ENCODE peak calls at places on chromosomes 12 and 14, in four cellular contexts. U, G, F and Q are unnamed samples.

GRCh38 chr14:38243696-38244250 is 12.1 kb downstream of the CLEC14A start:
- DNase-seq in U (no peak), G (no peak), F (no peak), Q (no peak)

GRCh38 chr12:52871291-52871961 is 22.6 kb upstream of the KRT78 start:
- DNase-seq in U (no peak), G (no peak), F (no peak), Q (no peak)

GRCh38 chr14:53062856-53063255 is 90.3 kb downstream of the DDHD1 start:
- DNase-seq in U (no peak), G (no peak), F (no peak), Q (no peak)

GRCh38 chr14:55000381-55000780 is 26.5 kb downstream of the WDHD1 start:
- DNase-seq in U (no peak), G (no peak), F (no peak), Q (no peak)

GRCh38 chr12:50302686-50303085 is 19.4 kb upstream of the LIMA1 start:
- DNase-seq in U (no peak), G (no peak), F (no peak), Q (no peak)

GRCh38 chr14:49550284-49551184 is 35.6 kb downstream of the RPS29 start:
- DNase-seq in U (no peak), G (peak), F (no peak), Q (peak)

GRCh38 chr14:34064349-34064748 is 113.5 kb upstream of the EGLN3 start:
- DNase-seq in U (no peak), G (no peak), F (no peak), Q (no peak)

GRCh38 chr12:111687255-111687654 is 1.4 kb downstream of the ACAD10 start:
- DNase-seq in U (peak), G (peak), F (no peak), Q (no peak)

GRCh38 chr12:42483534-42483857 is 106.0 kb downstream of the PRICKLE1 start:
- DNase-seq in U (peak), G (no peak), F (no peak), Q (no peak)

GRCh38 chr12:112169086-112169872 is 43.9 kb downstream of the TRAFD1 start:
- DNase-seq in U (no peak), G (no peak), F (no peak), Q (no peak)

GRCh38 chr14:104732355-104732804 is 8.4 kb downstream of the ADSS1 start:
- DNase-seq in U (no peak), G (no peak), F (no peak), Q (no peak)

GRCh38 chr12:27463826-27464554 is 17.5 kb downstream of the SMCO2 start:
- DNase-seq in U (no peak), G (no peak), F (no peak), Q (no peak)

GRCh38 chr14:89011327-89011726 is 186.9 kb downstream of the TTC8 start:
- DNase-seq in U (no peak), G (no peak), F (no peak), Q (no peak)

GRCh38 chr12:4278582-4278939 is 5.0 kb downstream of the CCND2 start:
- DNase-seq in U (no peak), G (no peak), F (no peak), Q (no peak)

GRCh38 chr12:93011100-93011499 is 82.0 kb upstream of the EEA1 start:
- DNase-seq in U (no peak), G (no peak), F (no peak), Q (peak)

GRCh38 chr12:69918287-69918686 is 93.3 kb downstream of the MYRFL start:
- DNase-seq in U (no peak), G (no peak), F (no peak), Q (no peak)

GRCh38 chr12:13179159-13180074 is 17.1 kb upstream of the EMP1 start:
- DNase-seq in U (no peak), G (no peak), F (no peak), Q (no peak)

GRCh38 chr12:49885663-49886461 is 17.8 kb downstream of the FAIM2 start:
- DNase-seq in U (no peak), G (peak), F (no peak), Q (no peak)

GRCh38 chr12:49231881-49232650 is 32.8 kb upstream of the TUBA1C start:
- DNase-seq in U (peak), G (no peak), F (no peak), Q (no peak)

GRCh38 chr14:90522585-90523191 is 125.9 kb downstream of the CALM1 start:
- DNase-seq in U (no peak), G (no peak), F (no peak), Q (no peak)

GRCh38 chr12:127257366-127257935 is 1009.5 kb upstream of the TMEM132C start:
- DNase-seq in U (no peak), G (no peak), F (no peak), Q (no peak)

GRCh38 chr14:36217732-36218131 is 41.2 kb upstream of the PTCSC3 start:
- DNase-seq in U (no peak), G (no peak), F (no peak), Q (no peak)

GRCh38 chr12:113427882-113428281 is 5.7 kb downstream of the SDSL start:
- DNase-seq in U (no peak), G (no peak), F (no peak), Q (no peak)

DNA sequence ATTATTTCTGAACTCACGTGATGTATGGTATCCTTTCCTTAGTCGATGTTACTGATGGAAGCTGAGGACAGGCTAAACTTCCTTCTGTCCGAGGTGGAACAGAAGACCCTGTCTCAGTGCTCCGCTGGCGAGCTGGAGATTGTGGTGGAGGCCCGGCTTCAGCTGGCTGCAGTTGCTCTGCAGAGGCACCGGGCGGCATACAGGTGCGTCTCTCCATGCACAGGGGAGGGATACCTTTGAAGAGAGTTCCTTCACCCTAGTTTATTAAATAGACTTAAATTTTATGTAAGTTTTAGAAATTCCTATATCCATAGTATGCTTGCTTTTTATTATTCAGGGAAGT is 186.7 kb upstream of the NEDD1 start:
- DNase-seq in U (no peak), G (no peak), F (no peak), Q (no peak)
- TF ChIP-seq FOSL1 in U (no peak), G (no peak), F (no peak), Q (no peak)

DNA sequence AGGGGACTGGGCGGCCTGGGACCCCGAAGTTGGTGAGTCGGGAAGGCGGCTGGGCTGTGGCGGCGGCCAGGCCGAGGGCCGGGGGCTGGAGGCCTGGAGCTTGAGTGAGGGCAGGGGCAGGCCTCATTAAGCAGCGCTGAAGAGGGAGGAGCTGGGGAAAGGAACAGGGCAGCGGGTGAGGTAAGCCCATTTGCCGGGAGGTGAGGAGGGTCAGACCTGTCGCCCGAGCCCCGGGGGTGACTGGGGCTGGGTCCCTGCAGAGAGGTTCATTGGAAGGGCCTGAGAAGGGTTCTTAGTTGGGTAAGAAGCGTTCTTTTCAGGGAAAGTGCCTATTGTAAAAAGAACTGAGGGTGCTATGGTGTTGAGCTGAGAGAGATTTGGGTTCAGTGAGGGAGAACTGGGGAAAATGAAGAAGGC is 438 bp downstream of the RAB5B start:
- DNase-seq in U (peak), G (peak), F (no peak), Q (no peak)
- TF ChIP-seq FOSL1 in U (no peak), G (no peak), F (no peak), Q (no peak)

DNA sequence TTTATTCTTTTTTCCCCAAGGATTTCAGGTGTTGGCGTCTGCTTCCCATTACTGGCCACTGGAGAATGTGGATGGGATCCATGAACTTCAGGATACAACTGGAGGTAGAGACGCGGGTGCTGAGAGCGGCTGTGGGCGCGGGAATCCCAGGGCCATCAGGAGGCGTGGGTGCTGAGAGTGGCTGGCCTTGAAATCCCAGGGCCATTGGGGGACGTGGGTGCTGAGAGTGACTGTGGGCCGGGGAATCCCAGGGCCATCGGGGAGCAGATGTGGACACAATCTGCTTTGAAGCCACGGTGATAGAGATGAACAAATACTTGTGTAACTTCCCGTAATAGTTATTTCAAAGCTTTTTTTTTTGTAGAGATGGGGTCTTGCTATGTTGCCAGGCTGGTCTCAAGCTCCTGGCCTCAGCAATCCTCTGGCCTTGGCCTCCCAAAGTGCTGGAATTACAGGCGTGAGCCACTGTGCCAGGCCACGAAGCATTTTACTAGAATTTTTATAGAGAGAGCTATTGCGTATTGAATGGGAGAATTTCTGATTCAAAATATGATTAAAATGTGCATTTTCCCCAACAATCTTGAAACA is 12.8 kb downstream of the ADGRD1 start:
- DNase-seq in U (no peak), G (no peak), F (no peak), Q (no peak)
- TF ChIP-seq FOSL1 in U (no peak), G (no peak), F (no peak), Q (no peak)

GRCh38 chr12:57726884-57727757 is 11.4 kb downstream of the AGAP2 start:
- DNase-seq in U (no peak), G (no peak), F (no peak), Q (no peak)

GRCh38 chr12:57725851-57726150 is 12.7 kb downstream of the AGAP2 start:
- DNase-seq in U (no peak), G (no peak), F (no peak), Q (no peak)

GRCh38 chr12:57724936-57725740 is 13.4 kb downstream of the AGAP2 start:
- DNase-seq in U (no peak), G (no peak), F (no peak), Q (no peak)

GRCh38 chr12:57727758-57728395 is 10.7 kb downstream of the AGAP2 start:
- DNase-seq in U (no peak), G (no peak), F (no peak), Q (no peak)

DNA sequence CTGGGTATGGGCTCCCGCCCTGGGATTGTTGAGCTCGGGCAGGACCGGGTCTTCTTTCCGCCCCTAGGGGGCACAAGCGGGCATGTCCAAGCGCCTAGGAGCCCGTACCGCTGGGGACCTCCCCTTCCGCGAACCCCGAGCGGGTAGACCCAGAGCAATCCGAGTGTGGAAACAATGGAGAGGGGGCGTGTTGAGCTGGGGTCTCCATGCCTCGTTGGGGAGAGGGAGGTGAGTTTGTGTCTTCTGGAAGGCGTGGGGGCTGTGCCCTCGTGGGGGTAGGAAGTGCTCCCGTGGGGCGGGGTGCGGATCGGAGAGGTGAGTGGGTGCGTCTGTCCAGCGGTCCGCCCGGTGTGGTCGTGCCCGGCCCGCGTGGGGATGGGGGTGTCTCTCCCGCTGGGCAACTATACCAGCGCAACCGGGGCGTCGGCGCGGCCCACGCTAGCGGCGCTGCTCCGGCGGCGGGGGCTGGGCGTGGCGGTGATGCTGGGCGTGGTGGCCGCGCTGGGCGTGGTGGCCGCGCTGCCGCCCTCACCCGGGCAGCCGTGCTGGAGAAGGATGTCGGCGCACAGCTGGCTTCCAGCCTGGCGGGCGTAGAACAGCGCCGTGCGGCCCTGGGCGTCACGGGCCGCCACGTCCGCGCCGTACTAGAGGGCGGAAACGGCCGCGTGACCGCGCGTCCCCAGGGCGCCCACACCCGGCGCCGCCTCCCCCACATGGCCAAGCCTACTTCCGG is 12.2 kb downstream of the AGAP2 start:
- DNase-seq in U (no peak), G (peak), F (peak), Q (peak)
- TF ChIP-seq FOSL1 in U (no peak), G (no peak), F (no peak), Q (no peak)

GRCh38 chr12:8781326-8781725 is 41.1 kb upstream of the A2ML1 start:
- DNase-seq in U (peak), G (no peak), F (no peak), Q (no peak)

GRCh38 chr12:8779281-8779680 is 43.1 kb upstream of the A2ML1 start:
- DNase-seq in U (no peak), G (no peak), F (no peak), Q (no peak)

GRCh38 chr12:8784464-8784863 is 38.0 kb upstream of the A2ML1 start:
- DNase-seq in U (no peak), G (no peak), F (no peak), Q (no peak)

GRCh38 chr12:8779862-8780261 is 42.6 kb upstream of the A2ML1 start:
- DNase-seq in U (no peak), G (no peak), F (no peak), Q (no peak)

GRCh38 chr12:8780389-8780788 is 42.0 kb upstream of the A2ML1 start:
- DNase-seq in U (peak), G (peak), F (no peak), Q (peak)
- TF ChIP-seq FOSL1 in U (no peak), G (no peak), F (no peak), Q (no peak)